ENCODE peak calls at places on chromosomes 11 and 22, in six cellular contexts. T is suprapubic skin, Y is kidney epithelial cell, C is mesendoderm, V is B cell, O is AG08396. S is an unnamed sample.
A peak's percentile ranks its signal among the peaks of the same experiment; 100 is the strongest.

GRCh38 chr22:32801436-32802290 is at the start of gene TIMP3:
- DNase-seq in T (peak; percentile 92), Y (no peak), C (peak; percentile 84), V (peak; percentile 14), O (peak; percentile 97), S (no peak)

GRCh38 chr11:86459682-86460460 is 85.2 kb downstream of the CCDC81 start:
- DNase-seq in T (no peak), Y (peak; percentile 88), C (peak; percentile 90), V (no peak), O (peak; percentile 77), S (no peak)

GRCh38 chr22:42905217-42905616 is 48.1 kb upstream of the ARFGAP3 start:
- DNase-seq in T (no peak), Y (no peak), C (no peak), V (no peak), O (no peak), S (no peak)

GRCh38 chr11:10476927-10477689 is 22.0 kb downstream of the AMPD3 start:
- DNase-seq in T (peak; percentile 61), Y (no peak), C (no peak), V (no peak), O (no peak), S (no peak)

GRCh38 chr11:80109031-80109430 is 668.2 kb upstream of the TENM4 start:
- DNase-seq in T (no peak), Y (no peak), C (no peak), V (no peak), O (no peak), S (no peak)

GRCh38 chr11:12242071-12242672 is 131.8 kb downstream of the MICAL2 start:
- DNase-seq in T (no peak), Y (no peak), C (no peak), V (no peak), O (no peak), S (no peak)

GRCh38 chr11:43916621-43917020 is 25.8 kb upstream of the C11orf96 start:
- DNase-seq in T (no peak), Y (no peak), C (no peak), V (no peak), O (no peak), S (no peak)

GRCh38 chr11:2703487-2704141 is 3.8 kb upstream of the KCNQ1OT1 start:
- DNase-seq in T (peak; percentile 48), Y (no peak), C (peak; percentile 27), V (no peak), O (no peak), S (no peak)

GRCh38 chr22:27720860-27721259 is 80.7 kb downstream of the MN1 start:
- DNase-seq in T (no peak), Y (peak; percentile 26), C (no peak), V (no peak), O (no peak), S (no peak)

GRCh38 chr22:46693634-46694422 is 44.2 kb downstream of the CERK start:
- DNase-seq in T (no peak), Y (no peak), C (no peak), V (no peak), O (no peak), S (no peak)

GRCh38 chr22:38397189-38398097 is 57.6 kb downstream of the KCNJ4 start:
- DNase-seq in T (peak; percentile 78), Y (no peak), C (peak; percentile 99), V (peak; percentile 60), O (no peak), S (peak; percentile 77)

GRCh38 chr11:102846292-102846691 is 2.9 kb upstream of the MMP3 start:
- DNase-seq in T (no peak), Y (no peak), C (no peak), V (no peak), O (no peak), S (no peak)

GRCh38 chr11:61384271-61385242 is 7.8 kb upstream of the TMEM216 start:
- DNase-seq in T (no peak), Y (no peak), C (peak; percentile 70), V (no peak), O (no peak), S (no peak)

GRCh38 chr11:72685560-72686480 is 11.6 kb upstream of the PDE2A start:
- DNase-seq in T (no peak), Y (no peak), C (no peak), V (no peak), O (peak; percentile 49), S (no peak)

GRCh38 chr11:132644511-132644910 is 887.8 kb downstream of the OPCML start:
- DNase-seq in T (no peak), Y (no peak), C (no peak), V (no peak), O (no peak), S (no peak)

GRCh38 chr11:124086447-124086846 is 28.8 kb upstream of the VWA5A start:
- DNase-seq in T (no peak), Y (no peak), C (peak; percentile 26), V (no peak), O (no peak), S (no peak)

GRCh38 chr22:42873361-42873760 is 16.3 kb upstream of the ARFGAP3 start:
- DNase-seq in T (no peak), Y (no peak), C (no peak), V (no peak), O (no peak), S (no peak)

GRCh38 chr22:22042009-22042408 is 59.4 kb upstream of the TOP3B start:
- DNase-seq in T (no peak), Y (no peak), C (no peak), V (no peak), O (no peak), S (no peak)

GRCh38 chr11:1837171-1838076 is 1.4 kb upstream of the TNNI2 start:
- DNase-seq in T (no peak), Y (no peak), C (peak; percentile 63), V (peak; percentile 90), O (peak; percentile 87), S (peak; percentile 82)

S was measured in natural killer cell treated with Interleukin-12 subunit alpha and Interleukin-12 subunit beta and Interleukin-15 and Interleukin-18, amount 100 ng/mL, for 72 hours.